ENCODE peak calls at places on chromosome 10, in eight cellular contexts. F, E, Q, A, P, M, V and N are unnamed samples.

GRCh38 chr10:4810093-4810492 is 15.9 kb upstream of the AKR1E2 start:
- DNase-seq in Q (no peak), A (no peak), M (no peak), E (peak; percentile 15), V (peak; percentile 65), P (no peak), F (peak; percentile 73), N (no peak)

GRCh38 chr10:34960983-34961382 is 129.2 kb downstream of the CUL2 start:
- DNase-seq in F (peak; percentile 39), V (peak; percentile 45), M (no peak), E (peak; percentile 36), Q (no peak), P (no peak), A (no peak), N (no peak)

GRCh38 chr10:93059975-93060886 is at the start of gene CYP26C1:
- DNase-seq in M (no peak), V (no peak), A (no peak), P (no peak), F (no peak), E (no peak), Q (peak; percentile 70), N (no peak)

GRCh38 chr10:93068411-93069244 is 5.1 kb upstream of the CYP26A1 start:
- DNase-seq in V (no peak), E (peak; percentile 30), F (peak; percentile 54), M (no peak), P (no peak), Q (peak; percentile 84), A (no peak), N (no peak)

GRCh38 chr10:121442086-121442485 is 156.2 kb downstream of the FGFR2 start:
- DNase-seq in E (no peak), P (no peak), V (no peak), A (no peak), Q (no peak), F (no peak), M (no peak), N (no peak)

GRCh38 chr10:63169624-63170023 is 36.5 kb downstream of the NRBF2 start:
- DNase-seq in F (no peak), Q (no peak), V (no peak), E (peak; percentile 48), P (no peak), M (no peak), A (no peak), N (no peak)

GRCh38 chr10:96972264-96972663 is 140.2 kb downstream of the LCOR start:
- DNase-seq in A (no peak), V (no peak), P (no peak), E (no peak), M (no peak), Q (no peak), F (no peak), N (no peak)

GRCh38 chr10:60073781-60074656 is 167.7 kb upstream of the CCDC6 start:
- DNase-seq in V (no peak), Q (no peak), A (peak; percentile 59), E (no peak), P (no peak), F (no peak), M (no peak), N (no peak)

GRCh38 chr10:79166312-79166721 is 97.6 kb downstream of the ZMIZ1 start:
- DNase-seq in Q (no peak), V (no peak), E (no peak), M (no peak), P (no peak), A (no peak), F (no peak), N (no peak)

GRCh38 chr10:78543026-78543748 is 509.5 kb downstream of the RPS24 start:
- DNase-seq in V (no peak), P (no peak), A (no peak), M (no peak), E (no peak), Q (no peak), F (no peak), N (no peak)

GRCh38 chr10:32961892-32962369 is 3.9 kb upstream of the ITGB1 start:
- DNase-seq in V (peak; percentile 89), E (peak; percentile 87), P (no peak), Q (no peak), M (no peak), F (peak; percentile 93), A (no peak), N (no peak)

GRCh38 chr10:101941871-101942270 is 98.3 kb upstream of the KCNIP2 start:
- DNase-seq in A (no peak), M (no peak), V (peak; percentile 47), F (peak; percentile 59), E (peak; percentile 43), Q (no peak), P (no peak), N (no peak)

GRCh38 chr10:31929986-31930675 is 1.5 kb upstream of the ARHGAP12 start:
- DNase-seq in V (peak; percentile 43), F (no peak), Q (peak; percentile 47), E (no peak), M (no peak), P (no peak), A (peak; percentile 24), N (peak; percentile 26)

GRCh38 chr10:30188101-30188500 is 128.7 kb upstream of the JCAD start:
- DNase-seq in E (peak; percentile 31), M (no peak), F (peak; percentile 38), A (no peak), Q (no peak), V (no peak), P (no peak), N (no peak)

GRCh38 chr10:15405319-15405718 is 34.2 kb upstream of the FAM171A1 start:
- DNase-seq in M (no peak), F (no peak), P (no peak), E (no peak), Q (no peak), A (no peak), V (no peak), N (no peak)

GRCh38 chr10:51700228-51700835 is 937 bp upstream of the CSTF2T start:
- DNase-seq in M (peak; percentile 28), E (no peak), F (no peak), P (no peak), A (no peak), Q (peak; percentile 54), V (no peak), N (no peak)

GRCh38 chr10:9198611-9199010 is 1144.1 kb downstream of the GATA3 start:
- DNase-seq in V (peak; percentile 23), Q (no peak), F (peak; percentile 80), A (no peak), E (peak; percentile 66), M (no peak), P (no peak), N (no peak)

GRCh38 chr10:124127965-124128810 is 34.8 kb upstream of the CHST15 start:
- DNase-seq in E (no peak), M (no peak), V (no peak), F (no peak), Q (no peak), A (no peak), P (no peak), N (no peak)

GRCh38 chr10:14612873-14613569 is 161.7 kb downstream of the FAM107B start:
- DNase-seq in Q (no peak), V (no peak), P (no peak), M (no peak), E (no peak), A (no peak), F (no peak), N (no peak)

GRCh38 chr10:13758761-13759160 is 172.0 kb downstream of the PRPF18 start:
- DNase-seq in F (no peak), V (peak; percentile 48), P (no peak), A (no peak), E (peak; percentile 57), Q (no peak), M (no peak), N (no peak)

GRCh38 chr10:129462257-129462795 is 4.7 kb upstream of the MGMT start:
- DNase-seq in M (no peak), V (no peak), P (no peak), A (no peak), Q (peak; percentile 26), E (no peak), F (no peak), N (no peak)

GRCh38 chr10:125333769-125334168 is 173.4 kb upstream of the CTBP2 start:
- DNase-seq in A (no peak), Q (no peak), V (no peak), P (no peak), F (no peak), M (no peak), E (no peak), N (no peak)

GRCh38 chr10:125340871-125341270 is 180.5 kb upstream of the CTBP2 start:
- DNase-seq in A (no peak), P (no peak), M (no peak), Q (no peak), F (no peak), E (no peak), V (peak; percentile 7), N (no peak)

GRCh38 chr10:125341611-125342010 is 181.2 kb upstream of the CTBP2 start:
- DNase-seq in E (no peak), V (no peak), M (no peak), Q (no peak), P (no peak), A (no peak), F (no peak), N (no peak)

GRCh38 chr10:125334545-125334944 is 174.2 kb upstream of the CTBP2 start:
- DNase-seq in A (no peak), Q (no peak), M (no peak), V (no peak), P (no peak), F (no peak), E (no peak), N (no peak)

GRCh38 chr10:125337510-125337909 is 177.1 kb upstream of the CTBP2 start:
- DNase-seq in P (no peak), Q (peak; percentile 72), M (no peak), A (no peak), F (no peak), V (no peak), E (no peak), N (no peak)
- TF ChIP-seq CTCF in P (no peak), Q (peak; percentile 64), M (no peak), A (no peak), F (no peak), V (no peak), E (no peak), N (no peak)

GRCh38 chr10:21423338-21423737 is 102.1 kb downstream of the SKIDA1 start:
- DNase-seq in Q (no peak), M (no peak), F (no peak), P (no peak), V (no peak), E (no peak), A (no peak), N (no peak)
- H3K4me3 ChIP-seq in Q (no peak overlapping the region), M (no peak overlapping the region), F (no peak overlapping the region), P (no peak overlapping the region), V (no peak overlapping the region), E (no peak overlapping the region), A (no peak overlapping the region), N (no peak overlapping the region)

GRCh38 chr10:84197643-84198042 is 3.3 kb downstream of the CDHR1 start:
- DNase-seq in P (no peak), E (no peak), Q (no peak), F (no peak), M (no peak), V (no peak), A (no peak), N (no peak)
- TF ChIP-seq CTCF in P (no peak), E (no peak), Q (no peak), F (no peak), M (no peak), V (no peak), A (no peak), N (no peak)

DNA sequence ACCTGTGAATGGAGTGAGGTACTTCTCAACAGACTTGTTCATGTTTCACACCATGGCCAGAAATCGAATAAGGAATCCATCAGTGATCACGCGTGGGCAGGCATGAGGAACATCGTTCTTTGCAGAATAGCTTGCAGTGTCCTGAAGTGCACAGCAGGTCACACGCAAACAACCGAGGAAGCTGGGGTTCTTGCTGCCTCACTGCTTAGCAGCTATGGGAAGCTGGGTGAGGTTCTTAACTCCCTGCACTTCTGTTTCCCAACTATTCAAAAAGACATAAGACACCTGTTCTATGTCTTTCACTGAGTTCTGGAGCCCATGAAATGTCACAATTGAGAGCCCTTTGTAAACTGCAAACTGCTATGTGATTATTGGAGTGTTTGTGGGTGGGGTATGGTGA is 253.4 kb downstream of the KIAA1217 start:
- DNase-seq in P (no peak), Q (no peak), V (no peak), A (no peak), M (no peak), E (no peak), F (no peak), N (no peak)
- H3K4me3 ChIP-seq in P (no peak overlapping the region), Q (no peak overlapping the region), V (no peak overlapping the region), A (no peak overlapping the region), M (no peak overlapping the region), E (no peak overlapping the region), F (no peak overlapping the region), N (no peak overlapping the region)